ENCODE peak calls at places on chromosomes 2 and 18, in six cellular contexts. One of them, this sample, is unnamed.

GRCh38 chr18:45713239-45713638 is 10.7 kb upstream of the SLC14A1 start:
- DNase-seq in choroid plexus epithelial cell: no peak
- DNase-seq in esophagus squamous epithelium: no peak
- DNase-seq in CD8-positive, alpha-beta T cell: no peak
- DNase-seq in GM06990: no peak
- DNase-seq in colonic mucosa: no peak
- DNase-seq in this sample: no peak

GRCh38 chr2:208033701-208034502 is 8.6 kb upstream of the PLEKHM3 start:
- DNase-seq in choroid plexus epithelial cell: peak; percentile 68
- DNase-seq in esophagus squamous epithelium: no peak
- DNase-seq in CD8-positive, alpha-beta T cell: no peak
- DNase-seq in GM06990: peak; percentile 18
- DNase-seq in colonic mucosa: peak; percentile 78
- DNase-seq in this sample: no peak

GRCh38 chr2:71700041-71700879 is 246.9 kb downstream of the DYSF start:
- DNase-seq in choroid plexus epithelial cell: no peak
- DNase-seq in esophagus squamous epithelium: no peak
- DNase-seq in CD8-positive, alpha-beta T cell: no peak
- DNase-seq in GM06990: no peak
- DNase-seq in colonic mucosa: no peak
- DNase-seq in this sample: no peak

GRCh38 chr2:25098558-25099486 is 56.9 kb downstream of the EFR3B start:
- DNase-seq in choroid plexus epithelial cell: no peak
- DNase-seq in esophagus squamous epithelium: no peak
- DNase-seq in CD8-positive, alpha-beta T cell: no peak
- DNase-seq in GM06990: no peak
- DNase-seq in colonic mucosa: no peak
- DNase-seq in this sample: no peak

GRCh38 chr2:238897911-238898311 is 50.0 kb downstream of the TWIST2 start:
- DNase-seq in choroid plexus epithelial cell: no peak
- DNase-seq in esophagus squamous epithelium: no peak
- DNase-seq in CD8-positive, alpha-beta T cell: no peak
- DNase-seq in GM06990: no peak
- DNase-seq in colonic mucosa: no peak
- DNase-seq in this sample: no peak

GRCh38 chr18:56785006-56785405 is 133.8 kb downstream of the WDR7 start:
- DNase-seq in choroid plexus epithelial cell: no peak
- DNase-seq in esophagus squamous epithelium: no peak
- DNase-seq in CD8-positive, alpha-beta T cell: no peak
- DNase-seq in GM06990: no peak
- DNase-seq in colonic mucosa: no peak
- DNase-seq in this sample: no peak

GRCh38 chr2:233414777-233415570 is 60.7 kb downstream of the DGKD start:
- DNase-seq in choroid plexus epithelial cell: no peak
- DNase-seq in esophagus squamous epithelium: no peak
- DNase-seq in CD8-positive, alpha-beta T cell: no peak
- DNase-seq in GM06990: no peak
- DNase-seq in colonic mucosa: peak; percentile 48
- DNase-seq in this sample: no peak

GRCh38 chr18:59547691-59548182 is 149.5 kb downstream of the CCBE1 start:
- DNase-seq in choroid plexus epithelial cell: peak; percentile 97
- DNase-seq in esophagus squamous epithelium: no peak
- DNase-seq in CD8-positive, alpha-beta T cell: no peak
- DNase-seq in GM06990: no peak
- DNase-seq in colonic mucosa: no peak
- DNase-seq in this sample: peak; percentile 83

DNA sequence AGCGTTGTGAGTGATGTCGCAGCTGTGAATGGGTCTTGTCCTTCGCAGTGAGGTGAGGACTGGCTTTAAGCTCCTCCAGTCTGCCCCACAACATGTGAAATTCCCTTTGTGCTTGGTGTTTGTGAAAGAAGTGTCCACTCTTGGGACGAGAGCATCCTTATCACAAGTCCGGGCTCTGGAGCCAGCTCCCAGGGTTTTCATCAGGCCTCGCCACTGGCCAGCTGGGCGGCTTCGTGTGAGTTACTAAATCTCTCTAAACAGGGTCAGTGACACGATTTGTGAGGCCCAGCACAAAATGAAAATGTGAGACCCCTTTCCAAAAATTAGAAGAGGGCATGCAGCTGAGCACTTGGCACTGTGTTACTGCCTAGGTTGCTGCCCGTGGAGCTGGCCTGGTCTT is 115.9 kb downstream of the VAPA start:
- DNase-seq in choroid plexus epithelial cell: no peak
- DNase-seq in esophagus squamous epithelium: no peak
- DNase-seq in CD8-positive, alpha-beta T cell: no peak
- DNase-seq in GM06990: no peak
- DNase-seq in colonic mucosa: no peak
- DNase-seq in this sample: no peak
- TF ChIP-seq CTCF in choroid plexus epithelial cell: no peak
- TF ChIP-seq CTCF in esophagus squamous epithelium: no peak
- TF ChIP-seq CTCF in CD8-positive, alpha-beta T cell: no peak
- TF ChIP-seq CTCF in GM06990: no peak
- TF ChIP-seq CTCF in colonic mucosa: no peak
- TF ChIP-seq CTCF in this sample: no peak

GRCh38 chr2:157250836-157251235 is 6.7 kb upstream of the GALNT5 start:
- DNase-seq in choroid plexus epithelial cell: no peak
- DNase-seq in esophagus squamous epithelium: no peak
- DNase-seq in CD8-positive, alpha-beta T cell: no peak
- DNase-seq in GM06990: no peak
- DNase-seq in colonic mucosa: peak; percentile 64
- DNase-seq in this sample: no peak

GRCh38 chr2:157245441-157246211 is 11.9 kb upstream of the GALNT5 start:
- DNase-seq in choroid plexus epithelial cell: no peak
- DNase-seq in esophagus squamous epithelium: no peak
- DNase-seq in CD8-positive, alpha-beta T cell: no peak
- DNase-seq in GM06990: no peak
- DNase-seq in colonic mucosa: no peak
- DNase-seq in this sample: no peak

GRCh38 chr2:157246212-157247067 is 11.1 kb upstream of the GALNT5 start:
- DNase-seq in choroid plexus epithelial cell: peak; percentile 65
- DNase-seq in esophagus squamous epithelium: no peak
- DNase-seq in CD8-positive, alpha-beta T cell: no peak
- DNase-seq in GM06990: peak; percentile 63
- DNase-seq in colonic mucosa: no peak
- DNase-seq in this sample: peak; percentile 62

GRCh38 chr2:157244691-157245090 is 12.8 kb upstream of the GALNT5 start:
- DNase-seq in choroid plexus epithelial cell: no peak
- DNase-seq in esophagus squamous epithelium: no peak
- DNase-seq in CD8-positive, alpha-beta T cell: no peak
- DNase-seq in GM06990: no peak
- DNase-seq in colonic mucosa: no peak
- DNase-seq in this sample: no peak

GRCh38 chr2:157247068-157247407 is 10.5 kb upstream of the GALNT5 start:
- DNase-seq in choroid plexus epithelial cell: no peak
- DNase-seq in esophagus squamous epithelium: no peak
- DNase-seq in CD8-positive, alpha-beta T cell: no peak
- DNase-seq in GM06990: no peak
- DNase-seq in colonic mucosa: no peak
- DNase-seq in this sample: no peak
- H3K4me3 ChIP-seq in choroid plexus epithelial cell: no peak overlapping the region
- H3K4me3 ChIP-seq in esophagus squamous epithelium: no peak overlapping the region
- H3K4me3 ChIP-seq in CD8-positive, alpha-beta T cell: no peak overlapping the region
- H3K4me3 ChIP-seq in GM06990: no peak overlapping the region
- H3K4me3 ChIP-seq in colonic mucosa: no peak overlapping the region
- H3K4me3 ChIP-seq in this sample: no peak overlapping the region

DNA sequence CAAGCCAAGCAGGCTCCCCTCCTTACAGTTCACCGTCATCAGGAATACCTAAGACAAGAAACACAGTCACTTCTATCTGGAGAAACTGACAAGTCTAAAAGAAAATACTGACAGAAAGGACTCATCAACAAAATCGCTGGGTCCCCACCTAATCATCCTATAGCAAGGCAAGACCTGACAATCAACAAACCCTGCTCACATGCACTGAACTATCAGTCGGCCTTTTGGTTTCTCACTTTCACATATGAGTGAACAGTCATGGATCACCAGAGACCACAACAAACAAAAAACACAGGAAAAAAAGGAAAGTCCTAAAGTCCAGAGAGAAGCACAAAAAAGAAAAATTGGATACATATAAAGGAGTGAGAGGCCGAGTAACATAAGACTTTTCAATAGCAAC is 70.4 kb downstream of the SEMA4F start:
- DNase-seq in choroid plexus epithelial cell: no peak
- DNase-seq in esophagus squamous epithelium: no peak
- DNase-seq in CD8-positive, alpha-beta T cell: no peak
- DNase-seq in GM06990: no peak
- DNase-seq in colonic mucosa: no peak
- DNase-seq in this sample: no peak
- TF ChIP-seq CTCF in choroid plexus epithelial cell: no peak
- TF ChIP-seq CTCF in esophagus squamous epithelium: no peak
- TF ChIP-seq CTCF in CD8-positive, alpha-beta T cell: no peak
- TF ChIP-seq CTCF in GM06990: no peak
- TF ChIP-seq CTCF in colonic mucosa: no peak
- TF ChIP-seq CTCF in this sample: no peak

GRCh38 chr2:226647626-226648518 is 151.7 kb downstream of the IRS1 start:
- DNase-seq in choroid plexus epithelial cell: peak; percentile 16
- DNase-seq in esophagus squamous epithelium: no peak
- DNase-seq in CD8-positive, alpha-beta T cell: no peak
- DNase-seq in GM06990: no peak
- DNase-seq in colonic mucosa: no peak
- DNase-seq in this sample: no peak

GRCh38 chr2:226652983-226653765 is 146.4 kb downstream of the IRS1 start:
- DNase-seq in choroid plexus epithelial cell: peak; percentile 65
- DNase-seq in esophagus squamous epithelium: no peak
- DNase-seq in CD8-positive, alpha-beta T cell: no peak
- DNase-seq in GM06990: no peak
- DNase-seq in colonic mucosa: no peak
- DNase-seq in this sample: no peak

GRCh38 chr2:226652388-226652787 is 147.2 kb downstream of the IRS1 start:
- DNase-seq in choroid plexus epithelial cell: peak; percentile 97
- DNase-seq in esophagus squamous epithelium: no peak
- DNase-seq in CD8-positive, alpha-beta T cell: no peak
- DNase-seq in GM06990: peak; percentile 8
- DNase-seq in colonic mucosa: no peak
- DNase-seq in this sample: peak; percentile 83

GRCh38 chr2:226649201-226649600 is 150.4 kb downstream of the IRS1 start:
- DNase-seq in choroid plexus epithelial cell: no peak
- DNase-seq in esophagus squamous epithelium: no peak
- DNase-seq in CD8-positive, alpha-beta T cell: no peak
- DNase-seq in GM06990: no peak
- DNase-seq in colonic mucosa: no peak
- DNase-seq in this sample: no peak

GRCh38 chr2:226649871-226650660 is 149.6 kb downstream of the IRS1 start:
- DNase-seq in choroid plexus epithelial cell: peak; percentile 100
- DNase-seq in esophagus squamous epithelium: peak; percentile 6
- DNase-seq in CD8-positive, alpha-beta T cell: peak; percentile 17
- DNase-seq in GM06990: peak; percentile 13
- DNase-seq in colonic mucosa: peak; percentile 86
- DNase-seq in this sample: peak; percentile 79
- H3K4me3 ChIP-seq in choroid plexus epithelial cell: no peak overlapping the region
- H3K4me3 ChIP-seq in esophagus squamous epithelium: no peak overlapping the region
- H3K4me3 ChIP-seq in CD8-positive, alpha-beta T cell: no peak overlapping the region
- H3K4me3 ChIP-seq in GM06990: no peak overlapping the region
- H3K4me3 ChIP-seq in colonic mucosa: no peak overlapping the region
- H3K4me3 ChIP-seq in this sample: no peak overlapping the region

GRCh38 chr2:1744151-1744445 is 217 bp downstream of the PXDN start:
- DNase-seq in choroid plexus epithelial cell: no peak
- DNase-seq in esophagus squamous epithelium: no peak
- DNase-seq in CD8-positive, alpha-beta T cell: no peak
- DNase-seq in GM06990: no peak
- DNase-seq in colonic mucosa: no peak
- DNase-seq in this sample: no peak

GRCh38 chr2:1742300-1742679 is 2.0 kb downstream of the PXDN start:
- DNase-seq in choroid plexus epithelial cell: peak; percentile 43
- DNase-seq in esophagus squamous epithelium: no peak
- DNase-seq in CD8-positive, alpha-beta T cell: no peak
- DNase-seq in GM06990: no peak
- DNase-seq in colonic mucosa: no peak
- DNase-seq in this sample: no peak

GRCh38 chr2:1741851-1742250 is 2.5 kb downstream of the PXDN start:
- DNase-seq in choroid plexus epithelial cell: no peak
- DNase-seq in esophagus squamous epithelium: no peak
- DNase-seq in CD8-positive, alpha-beta T cell: no peak
- DNase-seq in GM06990: no peak
- DNase-seq in colonic mucosa: no peak
- DNase-seq in this sample: no peak

GRCh38 chr2:1743396-1744150 is 742 bp downstream of the PXDN start:
- DNase-seq in choroid plexus epithelial cell: peak; percentile 69
- DNase-seq in esophagus squamous epithelium: no peak
- DNase-seq in CD8-positive, alpha-beta T cell: no peak
- DNase-seq in GM06990: no peak
- DNase-seq in colonic mucosa: no peak
- DNase-seq in this sample: no peak

GRCh38 chr2:1742680-1743395 is 1.5 kb downstream of the PXDN start:
- DNase-seq in choroid plexus epithelial cell: peak; percentile 97
- DNase-seq in esophagus squamous epithelium: no peak
- DNase-seq in CD8-positive, alpha-beta T cell: no peak
- DNase-seq in GM06990: no peak
- DNase-seq in colonic mucosa: peak; percentile 74
- DNase-seq in this sample: no peak
- TF ChIP-seq CTCF in choroid plexus epithelial cell: peak; percentile 80
- TF ChIP-seq CTCF in esophagus squamous epithelium: peak; percentile 51
- TF ChIP-seq CTCF in CD8-positive, alpha-beta T cell: no peak
- TF ChIP-seq CTCF in GM06990: no peak
- TF ChIP-seq CTCF in colonic mucosa: no peak
- TF ChIP-seq CTCF in this sample: peak; percentile 71

GRCh38 chr2:11134349-11134748 is 20.9 kb upstream of the SLC66A3 start:
- DNase-seq in choroid plexus epithelial cell: no peak
- DNase-seq in esophagus squamous epithelium: no peak
- DNase-seq in CD8-positive, alpha-beta T cell: no peak
- DNase-seq in GM06990: no peak
- DNase-seq in colonic mucosa: no peak
- DNase-seq in this sample: no peak
- H3K4me3 ChIP-seq in choroid plexus epithelial cell: no peak overlapping the region
- H3K4me3 ChIP-seq in esophagus squamous epithelium: no peak overlapping the region
- H3K4me3 ChIP-seq in CD8-positive, alpha-beta T cell: no peak overlapping the region
- H3K4me3 ChIP-seq in GM06990: no peak overlapping the region
- H3K4me3 ChIP-seq in colonic mucosa: no peak overlapping the region
- H3K4me3 ChIP-seq in this sample: no peak overlapping the region

This sample was measured in AG04449.